ENCODE peak calls at places on chromosomes 7 and 10, in eight cellular contexts. W is fibroblast of the aortic adventitia, H is fibroblast of pulmonary artery, K is cardiac muscle cell, U is Peyer's patch, O is AG04450, M is psoas muscle, A is adrenal gland. D is an unnamed sample.
A peak's percentile ranks its signal among the peaks of the same experiment; 100 is the strongest.

GRCh38 chr10:60963441-60964256 is 19.7 kb upstream of the RHOBTB1 start:
- DNase-seq in W (peak; percentile 74), H (peak; percentile 82), K (peak; percentile 81), U (no peak), O (no peak), M (no peak), A (no peak), D (peak; percentile 51)

GRCh38 chr7:27516415-27516814 is 146.3 kb downstream of the HIBADH start:
- DNase-seq in W (no peak), H (no peak), K (no peak), U (no peak), O (no peak), M (no peak), A (no peak), D (no peak)

GRCh38 chr10:88062798-88063472 is 199.5 kb downstream of the PTEN start:
- DNase-seq in W (peak; percentile 53), H (peak; percentile 41), K (peak; percentile 34), U (no peak), O (peak; percentile 71), M (no peak), A (no peak), D (no peak)

GRCh38 chr10:3401491-3401938 is 228.9 kb upstream of the PITRM1 start:
- DNase-seq in W (peak; percentile 76), H (peak; percentile 33), K (peak; percentile 32), U (no peak), O (peak; percentile 44), M (no peak), A (no peak), D (peak; percentile 8)

GRCh38 chr7:50351267-50351666 is 46.8 kb downstream of the IKZF1 start:
- DNase-seq in W (no peak), H (no peak), K (no peak), U (no peak), O (no peak), M (no peak), A (no peak), D (no peak)

GRCh38 chr10:92604841-92605240 is 11.9 kb downstream of the KIF11 start:
- DNase-seq in W (no peak), H (no peak), K (no peak), U (no peak), O (no peak), M (no peak), A (no peak), D (no peak)

GRCh38 chr7:46810986-46811385 is 770.9 kb downstream of the TNS3 start:
- DNase-seq in W (peak; percentile 61), H (no peak), K (no peak), U (no peak), O (no peak), M (no peak), A (no peak), D (no peak)

GRCh38 chr10:102799691-102800435 is 37.4 kb downstream of the CYP17A1 start:
- DNase-seq in W (peak; percentile 80), H (no peak), K (no peak), U (no peak), O (no peak), M (peak; percentile 93), A (no peak), D (no peak)

GRCh38 chr10:47020491-47020890 is 109.3 kb downstream of the PTPN20 start:
- DNase-seq in W (peak; percentile 77), H (peak; percentile 7), K (peak; percentile 27), U (peak; percentile 18), O (peak; percentile 3), M (no peak), A (peak; percentile 19), D (no peak)

GRCh38 chr7:81447351-81447952 is 322.4 kb downstream of the HGF start:
- DNase-seq in W (peak; percentile 83), H (peak; percentile 83), K (peak; percentile 77), U (no peak), O (peak; percentile 15), M (no peak), A (no peak), D (peak; percentile 60)

GRCh38 chr7:129925416-129926002 is 27.3 kb downstream of the UBE2H start:
- DNase-seq in W (peak; percentile 84), H (peak; percentile 85), K (peak; percentile 82), U (no peak), O (no peak), M (no peak), A (no peak), D (no peak)

GRCh38 chr10:31384589-31384949 is 65.6 kb downstream of the ZEB1 start:
- DNase-seq in W (no peak), H (peak; percentile 31), K (no peak), U (no peak), O (no peak), M (no peak), A (no peak), D (no peak)

GRCh38 chr10:83332695-83333094 is 806.6 kb upstream of the GHITM start:
- DNase-seq in W (no peak), H (no peak), K (peak; percentile 1), U (no peak), O (no peak), M (no peak), A (no peak), D (no peak)

GRCh38 chr7:122455108-122455507 is 150.6 kb upstream of the FEZF1 start:
- DNase-seq in W (no peak), H (no peak), K (no peak), U (no peak), O (no peak), M (no peak), A (no peak), D (no peak)

GRCh38 chr7:80231719-80232118 is 97.1 kb downstream of the GNAI1 start:
- DNase-seq in W (peak; percentile 49), H (peak; percentile 60), K (peak; percentile 45), U (no peak), O (no peak), M (no peak), A (no peak), D (no peak)

GRCh38 chr7:80232969-80233724 is 98.5 kb downstream of the GNAI1 start:
- DNase-seq in W (no peak), H (no peak), K (no peak), U (no peak), O (no peak), M (no peak), A (no peak), D (no peak)

GRCh38 chr7:80224416-80224815 is 89.8 kb downstream of the GNAI1 start:
- DNase-seq in W (no peak), H (no peak), K (no peak), U (no peak), O (no peak), M (no peak), A (no peak), D (no peak)

GRCh38 chr7:80225361-80225760 is 90.7 kb downstream of the GNAI1 start:
- DNase-seq in W (peak; percentile 49), H (peak; percentile 31), K (peak; percentile 32), U (no peak), O (no peak), M (no peak), A (no peak), D (peak; percentile 31)

DNA sequence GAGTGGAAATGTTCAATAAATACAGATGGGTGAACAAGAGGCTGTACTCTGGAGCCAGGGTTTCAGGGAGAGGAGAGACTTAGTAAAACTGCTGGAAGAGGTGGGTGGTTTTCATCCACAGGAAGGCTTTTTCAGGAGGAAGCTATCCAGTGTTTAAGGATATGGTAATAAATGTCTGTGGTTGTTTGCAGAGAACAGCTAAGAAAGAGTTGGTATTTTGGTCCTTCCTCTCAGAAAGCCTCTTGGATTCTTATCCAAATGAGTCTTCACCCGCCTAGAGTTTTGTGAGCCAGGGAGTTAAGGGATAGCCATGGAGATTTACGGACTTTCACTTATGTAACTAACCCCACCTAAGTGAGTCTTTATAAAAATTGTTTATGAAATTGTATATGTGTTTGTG is 95.7 kb downstream of the GNAI1 start:
- DNase-seq in W (no peak), H (no peak), K (no peak), U (no peak), O (no peak), M (no peak), A (no peak), D (no peak)
- H3K4me3 ChIP-seq in W (no peak overlapping the region), H (no peak overlapping the region), K (no peak overlapping the region), U (no peak overlapping the region), O (no peak overlapping the region), M (no peak overlapping the region), A (no peak overlapping the region), D (no peak overlapping the region)

GRCh38 chr10:119933179-119933578 is 40.6 kb downstream of the SEC23IP start:
- DNase-seq in W (peak; percentile 17), H (peak; percentile 36), K (peak; percentile 28), U (no peak), O (no peak), M (no peak), A (no peak), D (peak; percentile 22)
- TF ChIP-seq CTCF in W (peak; percentile 16), H (peak; percentile 42), K (peak; percentile 33), U (no peak), O (peak; percentile 33), M (no peak), A (peak; percentile 21), D (peak; percentile 54)

GRCh38 chr7:95508780-95509179 is 23.0 kb downstream of the ASB4 start:
- DNase-seq in W (no peak), H (no peak), K (no peak), U (no peak), O (no peak), M (no peak), A (no peak), D (no peak)

GRCh38 chr7:95511716-95512260 is 26.0 kb downstream of the ASB4 start:
- DNase-seq in W (peak; percentile 80), H (peak; percentile 85), K (peak; percentile 86), U (no peak), O (peak; percentile 27), M (peak; percentile 63), A (peak; percentile 92), D (peak; percentile 53)

DNA sequence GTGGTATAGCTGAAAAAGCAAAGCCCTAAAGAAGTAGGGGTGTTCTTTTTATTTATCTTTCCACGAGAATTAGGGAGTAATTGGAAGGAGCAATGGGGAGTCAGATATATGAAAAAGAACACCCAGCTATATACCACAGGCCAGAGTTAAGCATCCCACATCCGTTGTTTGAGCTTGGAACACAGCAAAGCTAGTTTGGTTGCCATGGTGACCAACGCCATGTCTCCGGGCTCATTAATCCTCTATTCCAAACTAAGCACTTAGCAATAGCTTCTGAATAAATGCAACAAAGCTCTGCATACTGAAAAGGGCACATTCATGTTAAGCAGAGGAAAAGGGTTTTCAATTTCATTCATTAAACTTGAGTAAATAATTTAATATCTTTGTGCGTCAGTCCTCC is 23.5 kb downstream of the ASB4 start:
- DNase-seq in W (no peak), H (peak; percentile 68), K (peak; percentile 81), U (no peak), O (no peak), M (no peak), A (peak; percentile 72), D (peak; percentile 59)
- H3K4me3 ChIP-seq in W (no peak overlapping the region), H (no peak overlapping the region), K (no peak overlapping the region), U (no peak overlapping the region), O (no peak overlapping the region), M (no peak overlapping the region), A (no peak overlapping the region), D (no peak overlapping the region)

GRCh38 chr10:50614444-50615137 is 9.2 kb downstream of the SGMS1 start:
- DNase-seq in W (no peak), H (no peak), K (no peak), U (no peak), O (no peak), M (peak; percentile 51), A (no peak), D (no peak)
- TF ChIP-seq CTCF in W (no peak), H (no peak), K (no peak), U (peak; percentile 40), O (peak; percentile 16), M (peak; percentile 61), A (no peak), D (no peak)